ENCODE peak calls at places on chromosomes 4 and X, in nine cellular contexts. Z is CD8-positive, alpha-beta memory T cell; X is fibroblast of mammary gland; D is nephron progenitor cell; K is transverse colon; Y is NCI-H774; W is psoas muscle; C is activated CD4-positive, alpha-beta T cell treated with anti-CD3 and anti-CD28 coated beads, Interleukin-2, amount 50 U/mL, for 1 hour; S is stimulated activated CD4-positive, alpha-beta T cell treated with anti-CD3 and anti-CD28 coated beads, Interleukin-12 subunit alpha, Interleukin-12 subunit beta, amount 100 ng/mL, for 4 hours. L is an unnamed sample.

GRCh38 chrX:72062890-72063289 is 68.8 kb downstream of the RTL5 start:
- DNase-seq in Y (no peak), D (no peak), X (peak; percentile 13), W (peak; percentile 44), S (no peak), Z (no peak), K (no peak), C (no peak), L (no peak)

GRCh38 chr4:145097331-145097820 is 620 bp downstream of the ANAPC10 start:
- DNase-seq in W (no peak), D (no peak), Z (no peak), K (no peak), C (no peak), X (no peak), Y (no peak), S (no peak), L (no peak)

GRCh38 chr4:99165978-99166377 is 21.9 kb upstream of the ADH4 start:
- DNase-seq in K (no peak), Y (no peak), X (no peak), D (no peak), S (no peak), Z (no peak), W (no peak), C (no peak), L (no peak)

GRCh38 chrX:152958524-152959465 is 35.1 kb downstream of the PNMA5 start:
- DNase-seq in C (peak; percentile 88), K (peak; percentile 87), X (peak; percentile 86), S (peak; percentile 85), D (peak; percentile 86), Y (peak; percentile 90), W (peak; percentile 86), Z (peak; percentile 87), L (peak; percentile 84)

GRCh38 chr4:80343887-80344286 is 8.4 kb downstream of the CFAP299 start:
- DNase-seq in W (no peak), Z (no peak), C (no peak), X (no peak), K (no peak), S (no peak), Y (no peak), D (no peak), L (no peak)

GRCh38 chr4:184286346-184286745 is 68.7 kb upstream of the ENPP6 start:
- DNase-seq in S (no peak), Y (no peak), D (no peak), Z (no peak), W (no peak), C (no peak), K (no peak), X (no peak), L (no peak)

GRCh38 chr4:1209821-1210220 is 37.4 kb upstream of the SPON2 start:
- DNase-seq in W (peak; percentile 82), C (no peak), X (peak; percentile 92), D (peak; percentile 38), Y (no peak), Z (no peak), K (peak; percentile 66), S (no peak), L (no peak)

GRCh38 chrX:112851161-112851779 is 10.6 kb upstream of the AMOT start:
- DNase-seq in C (no peak), X (no peak), S (no peak), D (no peak), Z (no peak), W (no peak), Y (no peak), K (no peak), L (no peak)

GRCh38 chr4:76723373-76723772 is 174.6 kb downstream of the SOWAHB start:
- DNase-seq in S (no peak), W (no peak), D (no peak), Z (no peak), X (peak; percentile 40), K (no peak), Y (no peak), C (no peak), L (no peak)

GRCh38 chrX:13253223-13253622 is 66.6 kb downstream of the ATXN3L start:
- DNase-seq in X (no peak), C (no peak), K (no peak), Y (no peak), W (no peak), S (no peak), Z (no peak), D (no peak), L (no peak)

GRCh38 chrX:1212532-1212931 is at the start of gene CRLF2:
- DNase-seq in Y (no peak), W (no peak), X (peak; percentile 25), C (peak; percentile 13), S (no peak), D (no peak), Z (no peak), K (no peak), L (peak; percentile 60)

GRCh38 chrX:67563469-67564448 is 19.9 kb downstream of the AR start:
- DNase-seq in C (no peak), Z (no peak), D (no peak), K (no peak), Y (no peak), S (no peak), W (no peak), X (peak; percentile 51), L (no peak)